ENCODE peak calls at places on chromosomes 16 and 17, in four cellular contexts. L, A, Q and J are unnamed samples.

GRCh38 chr16:56713794-56714193 is 16.1 kb upstream of the NUP93 start:
- DNase-seq in L (no peak), Q (no peak), A (no peak), J (no peak)

GRCh38 chr17:28675980-28676379 is 14.0 kb downstream of the SUPT6H start:
- DNase-seq in L (no peak), A (no peak), Q (no peak), J (no peak)

GRCh38 chr16:67865318-67865717 is 7.5 kb upstream of the EDC4 start:
- DNase-seq in Q (no peak), A (no peak), L (no peak), J (no peak)

GRCh38 chr16:84973226-84973625 is 38.1 kb downstream of the ZDHHC7 start:
- DNase-seq in Q (no peak), A (no peak), L (no peak), J (no peak)

GRCh38 chr17:49371178-49371834 is 9.3 kb upstream of the ZNF652 start:
- DNase-seq in Q (no peak), A (no peak), L (no peak), J (no peak)

GRCh38 chr16:74999208-74999682 is 421 bp downstream of the ZNRF1 start:
- DNase-seq in A (peak), L (no peak), Q (peak), J (no peak)

GRCh38 chr17:32158870-32159585 is 16.7 kb downstream of the RHOT1 start:
- DNase-seq in Q (peak), L (no peak), A (peak), J (no peak)

GRCh38 chr17:72104164-72104862 is 16.5 kb upstream of the SOX9 start:
- DNase-seq in L (no peak), A (no peak), Q (peak), J (no peak)